ENCODE peak calls at places on chromosomes 6 and 20, in seven cellular contexts. K, Z, S, H, I, F and N are unnamed samples.

GRCh38 chr20:40683221-40683893 is 5.7 kb downstream of the MAFB start:
- DNase-seq in K (no peak), Z (no peak), S (peak; percentile 53), H (no peak), I (peak; percentile 55), F (no peak), N (no peak)

GRCh38 chr6:28884423-28885148 is 39.2 kb downstream of the TRIM27 start:
- DNase-seq in K (peak; percentile 76), Z (peak; percentile 72), S (no peak), H (no peak), I (no peak), F (peak; percentile 56), N (peak; percentile 10)

GRCh38 chr6:37919417-37920157 is 100.1 kb downstream of the ZFAND3 start:
- DNase-seq in K (no peak), Z (no peak), S (peak; percentile 46), H (no peak), I (peak; percentile 70), F (no peak), N (no peak)

GRCh38 chr20:25865715-25866656 is 169.3 kb upstream of the ZNF337 start:
- DNase-seq in K (peak; percentile 53), Z (peak; percentile 72), S (peak; percentile 83), H (no peak), I (peak; percentile 86), F (peak; percentile 61), N (peak; percentile 77)

GRCh38 chr6:154445417-154445816 is 65.1 kb downstream of the CNKSR3 start:
- DNase-seq in K (no peak), Z (no peak), S (no peak), H (no peak), I (no peak), F (no peak), N (no peak)

GRCh38 chr20:49742948-49743347 is 29.3 kb upstream of the B4GALT5 start:
- DNase-seq in K (no peak), Z (no peak), S (no peak), H (no peak), I (no peak), F (no peak), N (no peak)

GRCh38 chr6:105051941-105052471 is 95.1 kb downstream of the LIN28B start:
- DNase-seq in K (no peak), Z (no peak), S (peak; percentile 3), H (no peak), I (peak; percentile 14), F (no peak), N (no peak)

GRCh38 chr6:3522561-3523287 is 65.9 kb upstream of the SLC22A23 start:
- DNase-seq in K (no peak), Z (no peak), S (no peak), H (no peak), I (peak; percentile 21), F (no peak), N (no peak)

GRCh38 chr20:46905364-46906125 is 10.9 kb downstream of the EYA2 start:
- DNase-seq in K (no peak), Z (no peak), S (peak; percentile 20), H (no peak), I (peak; percentile 21), F (no peak), N (no peak)

GRCh38 chr6:44226368-44227137 is 3.2 kb downstream of the SLC29A1 start:
- DNase-seq in K (no peak), Z (no peak), S (no peak), H (no peak), I (no peak), F (no peak), N (no peak)

GRCh38 chr6:136338486-136338885 is 48.8 kb upstream of the BCLAF1 start:
- DNase-seq in K (no peak), Z (no peak), S (no peak), H (no peak), I (no peak), F (no peak), N (no peak)

GRCh38 chr6:134426623-134427022 is 108.7 kb upstream of the SGK1 start:
- DNase-seq in K (no peak), Z (no peak), S (no peak), H (no peak), I (no peak), F (no peak), N (no peak)

GRCh38 chr6:161128230-161128629 is 136.7 kb downstream of the MAP3K4 start:
- DNase-seq in K (no peak), Z (no peak), S (no peak), H (no peak), I (no peak), F (no peak), N (no peak)

GRCh38 chr6:39108041-39108839 is 6.7 kb downstream of the SAYSD1 start:
- DNase-seq in K (no peak), Z (no peak), S (no peak), H (no peak), I (no peak), F (no peak), N (no peak)

GRCh38 chr20:17856024-17856564 is 112.5 kb downstream of the SNX5 start:
- DNase-seq in K (no peak), Z (no peak), S (no peak), H (peak; percentile 93), I (no peak), F (no peak), N (no peak)

GRCh38 chr20:1108437-1108920 is 9.9 kb upstream of the PSMF1 start:
- DNase-seq in K (peak; percentile 34), Z (peak; percentile 27), S (peak; percentile 47), H (peak; percentile 44), I (peak; percentile 47), F (peak; percentile 45), N (peak; percentile 18)